ENCODE peak calls at places on chromosomes 12 and 14, in ten cellular contexts. U is left lung; J is CD8-positive, alpha-beta T cell; F is psoas muscle; G is fibroblast of pulmonary artery; I is epithelial cell of esophagus; A is A549; S is choroid plexus epithelial cell; X is HL-60; D is OCI-LY7. C is an unnamed sample.

GRCh38 chr12:101010881-101011280 is 199.2 kb downstream of the SLC5A8 start:
- DNase-seq in X (no peak), I (no peak), S (no peak), A (no peak), F (no peak), J (no peak), G (no peak), U (no peak), D (no peak), C (no peak)

GRCh38 chr14:104431929-104432541 is 147.5 kb upstream of the C14orf180 start:
- DNase-seq in A (no peak), J (peak; percentile 3), F (no peak), D (no peak), I (no peak), G (no peak), U (peak; percentile 39), S (no peak), X (no peak), C (no peak)

GRCh38 chr12:57549909-57550627 is at the start of gene KIF5A:
- DNase-seq in I (no peak), F (no peak), D (peak; percentile 35), X (no peak), A (no peak), J (peak; percentile 57), S (no peak), G (no peak), U (peak; percentile 89), C (peak; percentile 39)

GRCh38 chr14:54211562-54212308 is 185.1 kb upstream of the CDKN3 start:
- DNase-seq in G (peak; percentile 93), D (no peak), A (peak; percentile 7), J (no peak), F (no peak), S (peak; percentile 86), U (no peak), I (peak; percentile 70), X (no peak), C (peak; percentile 65)

GRCh38 chr12:118432812-118433540 is 56.6 kb downstream of the SUDS3 start:
- DNase-seq in G (no peak), X (no peak), S (no peak), D (no peak), F (no peak), J (no peak), A (peak; percentile 64), U (no peak), I (no peak), C (peak; percentile 33)

GRCh38 chr14:38951451-38951850 is 151.6 kb downstream of the SEC23A start:
- DNase-seq in X (no peak), S (peak; percentile 64), A (no peak), F (no peak), I (no peak), J (no peak), D (no peak), G (peak; percentile 53), U (no peak), C (peak; percentile 57)

GRCh38 chr12:26062566-26062965 is 62.3 kb downstream of the BHLHE41 start:
- DNase-seq in J (no peak), A (no peak), U (no peak), I (peak; percentile 57), S (peak; percentile 89), D (no peak), G (peak; percentile 62), F (no peak), X (no peak), C (peak; percentile 29)

GRCh38 chr12:64323476-64324225 is 66.9 kb downstream of the C12orf56 start:
- DNase-seq in F (no peak), X (no peak), I (no peak), G (no peak), D (no peak), S (peak; percentile 27), A (peak; percentile 4), U (no peak), J (no peak), C (peak; percentile 6)

GRCh38 chr12:32983968-32984367 is 87.4 kb upstream of the PKP2 start:
- DNase-seq in I (no peak), J (no peak), A (no peak), D (no peak), X (no peak), U (no peak), F (no peak), S (no peak), G (no peak), C (no peak)

GRCh38 chr14:32298346-32298745 is 30.8 kb upstream of the AKAP6 start:
- DNase-seq in A (no peak), X (no peak), I (no peak), D (no peak), S (no peak), G (no peak), J (no peak), F (no peak), U (no peak), C (no peak)

GRCh38 chr12:131736807-131737484 is 26.1 kb downstream of the SFSWAP start:
- DNase-seq in S (peak; percentile 71), I (peak; percentile 98), J (no peak), X (no peak), F (no peak), G (peak; percentile 49), U (peak; percentile 84), A (peak; percentile 83), D (no peak), C (peak; percentile 30)

GRCh38 chr14:81453166-81453766 is 53.1 kb upstream of the STON2 start:
- DNase-seq in J (peak; percentile 58), I (peak; percentile 75), F (peak; percentile 40), S (peak; percentile 78), A (peak; percentile 60), U (no peak), D (peak; percentile 66), G (peak; percentile 66), X (peak; percentile 48), C (no peak)

GRCh38 chr12:105705765-105706164 is 375.3 kb downstream of the C12orf75 start:
- DNase-seq in A (peak; percentile 59), S (peak; percentile 86), U (no peak), D (peak; percentile 29), F (peak; percentile 29), X (peak; percentile 10), G (peak; percentile 86), J (no peak), I (peak; percentile 69), C (peak; percentile 68)

DNA sequence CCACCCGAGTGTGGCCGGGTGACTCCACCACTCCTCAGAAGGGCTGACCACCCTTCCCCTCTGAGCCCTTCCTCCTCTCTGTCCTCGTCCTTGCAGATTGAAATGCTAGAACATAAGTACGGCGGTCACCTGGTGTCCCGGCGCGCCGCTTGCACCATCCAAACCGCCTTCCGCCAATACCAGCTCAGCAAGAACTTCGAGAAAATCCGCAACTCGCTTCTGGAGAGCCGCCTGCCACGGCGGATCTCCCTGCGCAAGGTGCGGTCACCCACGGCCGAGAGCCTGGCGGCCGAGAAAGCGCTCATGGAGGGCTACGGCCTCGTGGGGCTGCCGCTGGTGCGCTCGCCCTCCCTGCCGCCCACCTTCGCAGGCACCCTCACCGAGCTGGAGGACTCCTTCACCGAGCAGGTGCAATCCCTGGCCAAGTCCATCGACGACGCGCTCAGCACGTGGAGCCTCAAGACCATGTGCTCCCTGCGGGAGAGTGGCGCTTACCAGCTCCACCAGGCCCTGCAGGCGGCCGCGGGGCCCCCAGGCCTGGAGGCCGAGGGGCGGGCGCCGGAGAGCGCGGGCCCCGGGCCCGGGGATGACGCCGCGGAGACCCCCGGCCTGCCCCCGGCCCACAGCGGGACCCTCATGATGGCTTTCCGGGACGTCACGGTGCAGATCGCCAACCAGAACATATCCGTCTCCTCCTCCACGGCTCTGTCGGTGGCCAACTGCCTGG is 71.8 kb downstream of the IQSEC3 start:
- DNase-seq in U (peak; percentile 76), F (no peak), A (no peak), J (no peak), S (no peak), I (no peak), X (no peak), D (no peak), G (no peak), C (no peak)
- H3K4me3 ChIP-seq in U (no peak overlapping the region), F (peak overlapping the region; percentile 47), A (no peak overlapping the region), J (peak overlapping the region; percentile 41), S (no peak overlapping the region), I (no peak overlapping the region), X (no peak overlapping the region), D (no peak overlapping the region), G (no peak overlapping the region), C (no peak overlapping the region)

GRCh38 chr14:91317381-91318313 is 73.1 kb upstream of the GPR68 start:
- DNase-seq in J (peak; percentile 93), I (peak; percentile 64), X (peak; percentile 94), D (peak; percentile 53), S (no peak), U (peak; percentile 93), A (no peak), F (peak; percentile 73), G (peak; percentile 58), C (no peak)
- TF ChIP-seq CTCF in J (no peak), I (peak; percentile 43), X (peak; percentile 19), D (peak; percentile 51), S (no peak), U (no peak), A (no peak), F (no peak), G (peak; percentile 26), C (no peak)

DNA sequence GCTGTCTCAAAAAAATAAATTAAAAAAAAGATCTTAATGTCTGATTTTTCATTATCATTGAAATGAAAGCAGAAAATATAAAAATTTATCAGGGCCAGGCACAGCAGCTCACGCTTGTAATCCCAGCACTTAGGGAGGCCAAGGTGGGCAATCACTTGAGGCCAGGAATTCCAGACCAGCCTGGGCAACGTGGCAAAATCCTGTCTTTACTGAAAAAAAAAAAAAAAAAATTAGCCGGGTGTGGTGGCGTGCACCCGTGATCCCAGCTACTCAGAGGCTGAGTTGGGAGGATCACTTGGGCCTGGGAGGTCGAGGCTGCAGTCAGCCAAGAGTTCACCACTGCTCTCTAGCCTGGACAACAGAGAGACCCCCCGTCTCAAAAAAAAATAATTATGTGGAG is 37.6 kb upstream of the CLIP1 start:
- DNase-seq in X (no peak), A (no peak), I (no peak), D (no peak), U (no peak), G (no peak), S (no peak), F (no peak), J (no peak), C (no peak)
- H3K4me3 ChIP-seq in X (no peak overlapping the region), A (no peak overlapping the region), I (no peak overlapping the region), D (no peak overlapping the region), U (no peak overlapping the region), G (no peak overlapping the region), S (no peak overlapping the region), F (no peak overlapping the region), J (no peak overlapping the region), C (no peak overlapping the region)

GRCh38 chr14:73725116-73726024 is 11.2 kb upstream of the PNMA1 start:
- DNase-seq in F (peak; percentile 57), G (peak; percentile 53), J (no peak), I (no peak), S (peak; percentile 52), D (no peak), U (no peak), X (no peak), A (no peak), C (no peak)

GRCh38 chr14:73722581-73722980 is 8.4 kb upstream of the PNMA1 start:
- DNase-seq in A (no peak), X (no peak), F (no peak), D (no peak), I (no peak), J (no peak), G (no peak), U (no peak), S (no peak), C (no peak)

GRCh38 chr14:73724696-73725095 is 10.5 kb upstream of the PNMA1 start:
- DNase-seq in F (no peak), X (no peak), D (no peak), U (no peak), S (no peak), I (no peak), A (no peak), J (no peak), G (no peak), C (no peak)

GRCh38 chr14:73723411-73723798 is 9.2 kb upstream of the PNMA1 start:
- DNase-seq in I (no peak), S (peak; percentile 67), G (peak; percentile 48), J (no peak), X (no peak), U (no peak), D (no peak), A (no peak), F (no peak), C (no peak)

GRCh38 chr14:73723799-73724621 is 9.8 kb upstream of the PNMA1 start:
- DNase-seq in F (peak; percentile 89), A (peak; percentile 78), D (no peak), S (peak; percentile 99), X (peak; percentile 28), J (no peak), I (peak; percentile 89), U (no peak), G (peak; percentile 99), C (peak; percentile 97)
- TF ChIP-seq CTCF in F (peak; percentile 25), A (peak; percentile 23), D (no peak), S (peak; percentile 6), X (no peak), J (no peak), I (no peak), U (no peak), G (no peak), C (no peak)